ENCODE peak calls at places on chromosome X, in four cellular contexts. One of them, this sample, is unnamed.

GRCh38 chrX:47815901-47816845 is 20.5 kb upstream of the ZNF81 start:
- DNase-seq in stomach: no peak
- DNase-seq in HepG2: no peak
- DNase-seq in Panc1: no peak
- DNase-seq in this sample: peak

GRCh38 chrX:17567821-17568220 is 169.5 kb upstream of the SCML1 start:
- DNase-seq in stomach: no peak
- DNase-seq in HepG2: no peak
- DNase-seq in Panc1: no peak
- DNase-seq in this sample: no peak

GRCh38 chrX:40504801-40505605 is 75.8 kb upstream of the ATP6AP2 start:
- DNase-seq in stomach: no peak
- DNase-seq in HepG2: no peak
- DNase-seq in Panc1: no peak
- DNase-seq in this sample: no peak

GRCh38 chrX:43677993-43678392 is 21.9 kb downstream of the MAOA start:
- DNase-seq in stomach: peak
- DNase-seq in HepG2: no peak
- DNase-seq in Panc1: no peak
- DNase-seq in this sample: peak

GRCh38 chrX:135389717-135390116 is 32.0 kb upstream of the SMIM10L2A start:
- DNase-seq in stomach: no peak
- DNase-seq in HepG2: peak
- DNase-seq in Panc1: peak
- DNase-seq in this sample: no peak

GRCh38 chrX:132737743-132738142 is 220.7 kb downstream of the HS6ST2 start:
- DNase-seq in stomach: no peak
- DNase-seq in HepG2: no peak
- DNase-seq in Panc1: no peak
- DNase-seq in this sample: no peak

GRCh38 chrX:136954930-136955329 is 74.4 kb upstream of the RBMX start:
- DNase-seq in stomach: no peak
- DNase-seq in HepG2: peak
- DNase-seq in Panc1: peak
- DNase-seq in this sample: no peak

GRCh38 chrX:30488092-30488491 is 89.5 kb downstream of the TASL start:
- DNase-seq in stomach: no peak
- DNase-seq in HepG2: no peak
- DNase-seq in Panc1: no peak
- DNase-seq in this sample: no peak

GRCh38 chrX:108537005-108537404 is 97.4 kb downstream of the COL4A5 start:
- DNase-seq in stomach: no peak
- DNase-seq in HepG2: peak
- DNase-seq in Panc1: peak
- DNase-seq in this sample: no peak

GRCh38 chrX:107714196-107714811 is 61.3 kb downstream of the TSC22D3 start:
- DNase-seq in stomach: no peak
- DNase-seq in HepG2: no peak
- DNase-seq in Panc1: no peak
- DNase-seq in this sample: peak

GRCh38 chrX:63784902-63785692 is at the start of gene ARHGEF9:
- DNase-seq in stomach: peak
- DNase-seq in HepG2: no peak
- DNase-seq in Panc1: no peak
- DNase-seq in this sample: peak

GRCh38 chrX:118495958-118496762 is 545 bp downstream of the DOCK11 start:
- DNase-seq in stomach: peak
- DNase-seq in HepG2: no peak
- DNase-seq in Panc1: no peak
- DNase-seq in this sample: peak

GRCh38 chrX:133401539-133401938 is 13.8 kb downstream of the GPC4 start:
- DNase-seq in stomach: no peak
- DNase-seq in HepG2: no peak
- DNase-seq in Panc1: no peak
- DNase-seq in this sample: no peak

GRCh38 chrX:64792598-64793337 is 183.5 kb downstream of the ZC4H2 start:
- DNase-seq in stomach: no peak
- DNase-seq in HepG2: no peak
- DNase-seq in Panc1: no peak
- DNase-seq in this sample: no peak
- TF ChIP-seq CTCF in stomach: no peak
- TF ChIP-seq CTCF in HepG2: no peak
- TF ChIP-seq CTCF in Panc1: no peak
- TF ChIP-seq CTCF in this sample: no peak

DNA sequence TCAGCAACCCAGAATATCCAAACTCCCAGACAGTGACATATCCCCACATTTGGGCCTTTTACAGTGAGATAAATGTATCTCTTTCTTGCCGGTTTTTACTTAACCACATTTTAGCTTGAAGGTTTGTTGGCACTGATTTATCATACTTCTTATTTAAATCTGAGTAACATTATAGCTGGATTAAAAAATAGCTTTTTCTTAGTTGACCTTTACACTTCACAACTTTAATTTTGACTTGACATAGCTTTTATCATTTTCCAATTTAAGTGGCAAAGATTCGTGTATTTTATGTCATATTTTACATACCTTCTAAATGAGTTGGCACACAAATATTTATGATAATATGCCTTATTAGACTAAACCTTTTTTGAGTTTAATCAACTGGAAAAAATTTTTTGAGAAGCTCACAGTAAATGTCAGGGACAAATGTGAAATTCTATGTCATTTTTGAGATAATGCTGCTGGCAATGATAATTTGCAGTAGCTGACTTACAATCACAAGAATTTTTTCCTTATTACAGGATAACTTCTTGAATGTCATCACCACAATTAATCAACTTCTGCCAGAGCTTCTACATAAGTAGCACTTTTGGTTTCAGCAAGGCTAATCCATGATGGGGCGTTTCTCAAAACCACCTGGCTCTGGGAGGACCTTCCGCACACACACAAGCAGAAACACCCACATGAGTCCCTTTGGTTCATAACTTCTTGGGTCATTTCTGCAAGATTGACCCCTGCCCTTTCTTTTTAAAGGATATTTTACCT is 80.3 kb downstream of the SYTL5 start:
- DNase-seq in stomach: no peak
- DNase-seq in HepG2: no peak
- DNase-seq in Panc1: no peak
- DNase-seq in this sample: no peak
- TF ChIP-seq POLR2AphosphoS5 in stomach: no peak
- TF ChIP-seq POLR2AphosphoS5 in HepG2: no peak
- TF ChIP-seq POLR2AphosphoS5 in Panc1: no peak
- TF ChIP-seq POLR2AphosphoS5 in this sample: no peak

GRCh38 chrX:883588-883987 is 253.0 kb downstream of the SHOX start:
- DNase-seq in stomach: no peak
- DNase-seq in HepG2: no peak
- DNase-seq in Panc1: no peak
- DNase-seq in this sample: no peak
- TF ChIP-seq CTCF in stomach: no peak
- TF ChIP-seq CTCF in HepG2: no peak
- TF ChIP-seq CTCF in Panc1: no peak
- TF ChIP-seq CTCF in this sample: no peak

DNA sequence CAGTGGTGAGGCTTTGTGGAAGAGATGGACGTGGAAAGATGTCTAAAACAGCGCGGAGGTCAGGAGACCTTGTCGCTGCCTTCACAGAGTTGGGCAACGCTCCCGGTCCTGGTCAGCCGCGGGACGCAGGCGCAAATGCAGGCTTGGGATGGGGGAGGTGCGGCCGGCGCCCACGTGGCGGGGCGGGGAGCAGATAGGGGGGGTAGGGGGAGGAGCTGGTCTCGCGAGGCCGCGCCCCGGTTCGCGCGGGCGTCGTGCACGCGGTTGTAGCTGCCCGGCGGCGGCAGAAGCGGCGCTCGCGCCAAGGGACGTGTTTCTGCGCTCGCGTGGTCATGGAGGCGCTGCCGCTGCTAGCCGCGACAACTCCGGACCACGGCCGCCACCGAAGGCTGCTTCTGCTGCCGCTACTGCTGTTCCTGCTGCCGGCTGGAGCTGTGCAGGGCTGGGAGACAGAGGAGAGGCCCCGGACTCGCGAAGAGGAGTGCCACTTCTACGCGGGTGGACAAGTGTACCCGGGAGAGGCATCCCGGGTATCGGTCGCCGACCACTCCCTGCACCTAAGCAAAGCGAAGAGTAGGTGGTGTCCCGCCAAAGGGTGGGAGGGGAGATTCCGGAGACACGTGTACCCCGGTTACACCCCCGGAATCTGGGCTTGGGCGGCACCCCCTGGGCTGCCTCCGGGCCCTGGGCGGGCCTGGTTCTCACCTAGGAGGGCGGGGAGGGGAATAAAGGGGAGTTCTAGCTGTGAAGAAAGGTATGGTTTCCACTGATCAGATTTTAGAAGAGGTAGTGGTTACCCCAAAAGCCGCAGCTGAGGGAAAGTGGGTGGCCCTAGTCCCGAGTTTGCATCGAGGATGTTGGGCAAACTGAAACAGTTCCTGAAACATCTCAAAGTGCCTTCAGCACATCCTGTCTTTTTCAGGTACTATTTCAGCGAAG is at the start of gene PRDX4:
- DNase-seq in stomach: peak
- DNase-seq in HepG2: peak
- DNase-seq in Panc1: peak
- DNase-seq in this sample: peak
- TF ChIP-seq POLR2AphosphoS5 in stomach: peak
- TF ChIP-seq POLR2AphosphoS5 in HepG2: peak
- TF ChIP-seq POLR2AphosphoS5 in Panc1: peak
- TF ChIP-seq POLR2AphosphoS5 in this sample: peak

DNA sequence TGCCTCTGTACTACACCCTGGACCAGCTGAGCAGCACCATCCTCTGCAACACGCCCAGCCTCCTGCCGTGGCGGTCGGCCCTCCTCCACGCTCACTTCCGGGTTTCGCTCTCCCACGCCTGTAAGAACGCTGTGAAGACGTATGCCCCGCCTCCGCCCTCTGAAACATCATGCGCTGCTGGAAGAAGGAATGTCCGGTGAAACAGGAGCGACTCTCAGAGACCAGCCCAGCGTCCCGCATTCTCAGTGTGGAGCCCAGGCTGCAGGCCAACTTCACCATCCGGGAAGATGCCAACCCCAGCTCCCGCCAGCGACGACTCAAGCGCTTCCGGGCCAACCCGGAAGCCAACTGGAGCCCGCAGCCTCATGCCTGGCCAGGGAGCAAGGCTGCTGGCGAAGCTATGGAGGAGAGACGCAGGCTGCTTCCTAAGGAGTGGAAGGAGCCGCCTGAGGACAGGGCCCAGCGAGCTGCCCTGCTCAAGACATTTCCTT is 186.1 kb upstream of the SLITRK2 start:
- DNase-seq in stomach: no peak
- DNase-seq in HepG2: no peak
- DNase-seq in Panc1: no peak
- DNase-seq in this sample: no peak
- TF ChIP-seq CTCF in stomach: no peak
- TF ChIP-seq CTCF in HepG2: no peak
- TF ChIP-seq CTCF in Panc1: no peak
- TF ChIP-seq CTCF in this sample: no peak

This sample was measured in transverse colon.